ENCODE peak calls at places on chromosomes 4 and X, in four cellular contexts. Z, W, T and V are unnamed samples.
A peak's percentile ranks its signal among the peaks of the same experiment; 100 is the strongest.

GRCh38 chr4:105951198-105951597 is 55.9 kb downstream of the NPNT start:
- DNase-seq in Z (no peak), W (no peak), T (no peak), V (no peak)

GRCh38 chr4:76677571-76678326 is 220.2 kb downstream of the SOWAHB start:
- DNase-seq in Z (no peak), W (no peak), T (no peak), V (no peak)

GRCh38 chr4:88097301-88097700 is 61.1 kb downstream of the ABCG2 start:
- DNase-seq in Z (no peak), W (no peak), T (no peak), V (no peak)

GRCh38 chrX:9492901-9493300 is 28.0 kb downstream of the TBL1X start:
- DNase-seq in Z (no peak), W (no peak), T (no peak), V (no peak)

GRCh38 chrX:72663737-72664136 is 50.4 kb downstream of the PHKA1 start:
- DNase-seq in Z (no peak), W (no peak), T (no peak), V (no peak)

GRCh38 chrX:134423606-134424005 is 36.4 kb upstream of the HPRT1 start:
- DNase-seq in Z (no peak), W (no peak), T (no peak), V (peak; percentile 3)

GRCh38 chrX:149908308-149908707 is 21.1 kb upstream of the HSFX4 start:
- DNase-seq in Z (no peak), W (no peak), T (no peak), V (no peak)

GRCh38 chr4:1060646-1061371 is 49.4 kb downstream of the FGFRL1 start:
- DNase-seq in Z (no peak), W (no peak), T (no peak), V (no peak)

GRCh38 chr4:19982556-19982955 is 269.1 kb upstream of the SLIT2 start:
- DNase-seq in Z (no peak), W (no peak), T (no peak), V (no peak)

GRCh38 chr4:11160288-11160687 is 268.4 kb downstream of the HS3ST1 start:
- DNase-seq in Z (no peak), W (no peak), T (no peak), V (no peak)
- H3K27ac ChIP-seq in Z (no peak overlapping the region), W (no peak overlapping the region), T (no peak overlapping the region), V (no peak overlapping the region)

GRCh38 chrX:3697220-3697684 is 16.2 kb downstream of the PRKX start:
- DNase-seq in Z (no peak), W (peak; percentile 28), T (no peak), V (no peak)
- H3K27ac ChIP-seq in Z (no peak overlapping the region), W (peak overlapping the region; percentile 61), T (peak overlapping the region; percentile 26), V (no peak overlapping the region)

GRCh38 chr4:90127706-90128345 is 632 bp downstream of the CCSER1 start:
- DNase-seq in Z (peak; percentile 14), W (no peak), T (no peak), V (no peak)
- H3K27ac ChIP-seq in Z (peak overlapping the region; percentile 4), W (no peak overlapping the region), T (peak overlapping the region; percentile 90), V (no peak overlapping the region)

DNA sequence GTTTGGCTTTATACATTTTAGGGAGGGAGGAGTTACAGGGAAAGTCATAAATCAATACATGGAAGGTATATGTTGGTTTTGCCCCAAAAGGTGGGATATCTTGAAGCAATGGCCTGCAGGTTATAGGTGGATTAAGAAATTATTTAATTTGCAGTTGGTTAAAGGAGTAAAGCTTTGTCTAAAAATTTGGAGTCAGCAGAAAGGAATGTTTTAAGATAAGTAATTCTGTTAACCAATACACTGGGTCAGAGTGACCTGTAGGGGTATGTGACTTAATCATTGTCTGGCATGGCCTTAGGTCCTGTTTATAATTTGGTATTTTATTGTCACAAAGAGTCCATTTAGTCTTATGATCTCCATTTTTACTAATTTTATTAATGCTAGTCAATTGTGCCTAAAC is 115.0 kb downstream of the AGTR2 start:
- DNase-seq in Z (no peak), W (no peak), T (no peak), V (no peak)
- H3K27ac ChIP-seq in Z (no peak overlapping the region), W (no peak overlapping the region), T (no peak overlapping the region), V (no peak overlapping the region)

DNA sequence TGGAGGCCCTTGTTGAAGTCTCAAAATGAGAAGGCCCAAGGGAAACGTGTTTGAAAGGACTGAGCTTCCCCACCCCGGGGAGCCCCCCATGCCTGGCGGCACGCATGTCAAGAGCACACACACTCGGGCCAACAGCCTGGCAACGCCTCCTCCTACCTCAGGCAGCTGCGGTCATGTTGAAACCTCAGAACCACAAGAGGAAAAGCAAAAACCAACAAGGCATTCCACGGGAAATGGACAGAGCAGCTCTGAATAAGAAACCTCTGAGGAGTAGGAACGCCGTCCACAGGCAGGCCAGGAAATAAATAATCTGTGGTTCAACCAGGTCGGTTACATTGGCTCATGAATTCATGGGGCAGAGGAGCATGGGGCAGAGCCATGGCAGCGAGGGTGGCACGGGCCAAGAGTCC is 95.7 kb upstream of the AFAP1 start:
- DNase-seq in Z (no peak), W (no peak), T (no peak), V (no peak)
- H3K27ac ChIP-seq in Z (no peak overlapping the region), W (no peak overlapping the region), T (no peak overlapping the region), V (no peak overlapping the region)

DNA sequence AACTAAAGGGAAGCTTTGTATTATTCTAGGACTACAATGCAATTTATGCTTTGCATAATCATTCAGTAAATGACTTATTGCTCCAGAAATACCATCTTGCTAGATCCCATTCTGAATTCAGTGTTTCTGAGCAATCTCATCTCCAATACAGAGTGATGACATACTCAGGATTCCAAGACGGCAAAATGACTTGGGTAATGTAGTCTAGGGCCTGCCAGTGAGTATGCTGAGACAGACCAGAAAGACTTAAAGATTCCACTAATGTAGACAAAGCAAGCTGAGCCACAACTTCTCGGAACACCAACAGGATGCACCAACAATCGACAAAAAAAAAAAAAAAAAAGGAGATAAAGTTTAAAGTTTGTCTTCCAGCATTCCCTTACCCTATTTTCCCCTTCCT is 939 bp upstream of the SEC24B start:
- DNase-seq in Z (no peak), W (no peak), T (no peak), V (no peak)
- H3K27ac ChIP-seq in Z (no peak overlapping the region), W (peak overlapping the region; percentile 83), T (peak overlapping the region; percentile 92), V (peak overlapping the region; percentile 71)

GRCh38 chrX:355329-356050 is 31.2 kb downstream of the PPP2R3B start:
- DNase-seq in Z (no peak), W (no peak), T (no peak), V (no peak)

GRCh38 chrX:357693-358471 is 28.8 kb downstream of the PPP2R3B start:
- DNase-seq in Z (no peak), W (no peak), T (no peak), V (no peak)

GRCh38 chrX:358651-359143 is 28.0 kb downstream of the PPP2R3B start:
- DNase-seq in Z (no peak), W (no peak), T (no peak), V (no peak)

GRCh38 chrX:356385-357034 is 30.2 kb downstream of the PPP2R3B start:
- DNase-seq in Z (no peak), W (no peak), T (no peak), V (no peak)

DNA sequence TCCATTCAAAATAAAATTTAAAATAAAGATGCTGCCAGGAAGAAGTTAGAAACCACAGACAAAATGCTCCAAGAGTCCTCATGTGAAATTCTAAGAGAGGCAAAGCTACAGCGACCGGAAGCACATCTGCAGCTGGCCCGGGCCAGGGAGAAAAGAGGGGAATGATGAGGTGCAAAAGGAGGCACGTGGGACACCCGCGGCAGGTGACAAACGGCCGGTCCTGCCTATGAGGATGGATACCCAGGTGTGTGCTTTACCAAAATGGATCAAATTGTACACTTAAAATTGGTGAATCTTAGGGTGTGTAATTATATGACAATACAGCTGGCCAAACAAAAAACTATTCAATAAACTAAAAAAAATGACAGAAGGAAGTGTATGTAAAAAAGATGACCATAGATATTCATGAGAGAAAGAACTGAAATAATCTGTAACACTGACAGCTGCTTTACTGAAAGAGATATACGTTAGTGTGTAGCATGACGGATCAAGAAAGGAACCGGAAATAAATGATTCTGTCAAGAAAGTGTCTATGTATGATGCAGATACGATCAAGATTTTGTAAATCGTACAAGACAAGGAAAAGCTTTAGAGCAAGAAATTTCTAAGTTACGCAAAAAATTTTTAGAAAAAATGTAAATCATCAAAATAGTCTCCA is 29.5 kb downstream of the PPP2R3B start:
- DNase-seq in Z (no peak), W (no peak), T (no peak), V (no peak)
- H3K27ac ChIP-seq in Z (no peak overlapping the region), W (no peak overlapping the region), T (no peak overlapping the region), V (no peak overlapping the region)

DNA sequence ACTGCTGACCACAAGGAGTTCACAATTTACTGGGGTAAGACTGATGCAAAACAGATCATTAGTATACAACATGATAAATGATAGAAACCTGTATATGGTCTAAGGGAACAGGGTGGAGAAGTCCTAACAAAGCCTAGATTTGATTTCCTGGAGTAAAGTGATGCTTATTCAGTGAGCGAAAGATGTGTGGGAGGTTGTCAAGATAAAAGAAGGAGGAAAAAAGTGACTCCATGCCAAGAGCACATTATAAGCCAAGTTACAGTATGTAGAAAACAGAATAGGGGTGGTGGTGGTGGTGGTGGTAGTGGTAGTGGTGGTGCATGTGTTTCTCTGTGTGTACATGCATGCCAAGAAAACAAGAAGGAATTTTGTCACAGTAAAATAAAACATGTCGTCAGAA is 325.2 kb downstream of the MAPK10 start:
- DNase-seq in Z (no peak), W (no peak), T (no peak), V (no peak)
- H3K27ac ChIP-seq in Z (no peak overlapping the region), W (no peak overlapping the region), T (no peak overlapping the region), V (no peak overlapping the region)

DNA sequence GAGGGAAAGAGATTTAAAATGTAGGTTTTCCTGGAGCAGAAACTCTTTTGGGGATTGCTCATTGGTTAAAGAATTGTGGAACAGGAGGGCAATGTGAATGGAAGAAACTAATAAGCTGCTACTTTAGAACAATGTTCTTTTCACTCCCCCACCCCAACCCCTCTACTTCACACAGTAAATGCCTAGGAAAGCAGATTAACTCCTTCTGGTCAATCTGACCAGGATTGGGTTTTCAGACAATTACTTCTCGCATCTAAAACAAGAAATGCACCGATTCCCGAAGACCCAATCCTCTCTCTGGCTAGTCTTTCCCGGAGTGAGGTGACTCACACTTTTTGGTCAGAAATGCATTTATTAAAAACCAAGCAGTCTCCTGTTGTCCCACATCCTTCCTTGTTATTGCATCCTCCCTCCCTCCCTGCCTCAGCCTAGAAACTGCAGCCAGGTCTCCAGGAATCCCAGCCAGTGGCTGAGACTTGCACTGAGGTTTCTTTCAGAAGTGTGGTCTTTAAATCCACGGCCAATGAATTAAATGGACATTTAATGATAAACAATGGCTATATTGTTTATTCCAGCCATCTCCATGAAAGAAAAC is 21.4 kb downstream of the MFAP3L start:
- DNase-seq in Z (no peak), W (no peak), T (no peak), V (no peak)
- H3K27ac ChIP-seq in Z (no peak overlapping the region), W (no peak overlapping the region), T (no peak overlapping the region), V (no peak overlapping the region)

GRCh38 chr4:182192511-182193181 is 50.6 kb upstream of the TENM3 start:
- DNase-seq in Z (no peak), W (no peak), T (no peak), V (no peak)

GRCh38 chr4:182188622-182189021 is 54.6 kb upstream of the TENM3 start:
- DNase-seq in Z (no peak), W (no peak), T (no peak), V (no peak)

GRCh38 chr4:182190306-182190705 is 52.9 kb upstream of the TENM3 start:
- DNase-seq in Z (no peak), W (no peak), T (no peak), V (no peak)

GRCh38 chr4:182185491-182185890 is 57.7 kb upstream of the TENM3 start:
- DNase-seq in Z (no peak), W (no peak), T (no peak), V (no peak)

GRCh38 chr4:182189107-182189878 is 53.9 kb upstream of the TENM3 start:
- DNase-seq in Z (no peak), W (peak; percentile 34), T (no peak), V (no peak)
- H3K27ac ChIP-seq in Z (no peak overlapping the region), W (no peak overlapping the region), T (no peak overlapping the region), V (no peak overlapping the region)